ENCODE peak calls at places on chromosomes 6 and 20, in six cellular contexts. One of them, this sample, is unnamed.

GRCh38 chr20:10985536-10985935 is 311.7 kb upstream of the JAG1 start:
- DNase-seq in HepG2: no peak
- DNase-seq in GM12891: no peak
- DNase-seq in H1: no peak
- DNase-seq in GM12878: no peak
- DNase-seq in K562: no peak
- DNase-seq in this sample: no peak

GRCh38 chr20:12596863-12597262 is 411.9 kb upstream of the SPTLC3 start:
- DNase-seq in H1: no peak
- DNase-seq in GM12878: no peak
- DNase-seq in GM12891: no peak
- DNase-seq in HepG2: no peak
- DNase-seq in K562: no peak
- DNase-seq in this sample: no peak

GRCh38 chr6:43944908-43945777 is 175.1 kb downstream of the VEGFA start:
- DNase-seq in H1: no peak
- DNase-seq in HepG2: no peak
- DNase-seq in K562: no peak
- DNase-seq in GM12891: no peak
- DNase-seq in GM12878: no peak
- DNase-seq in this sample: no peak

GRCh38 chr20:36454664-36455427 is 86.5 kb upstream of the MYL9 start:
- DNase-seq in GM12878: no peak
- DNase-seq in K562: no peak
- DNase-seq in HepG2: peak; percentile 68
- DNase-seq in GM12891: no peak
- DNase-seq in H1: peak; percentile 54
- DNase-seq in this sample: no peak

GRCh38 chr6:15509335-15509933 is 153.4 kb downstream of the DTNBP1 start:
- DNase-seq in H1: no peak
- DNase-seq in GM12878: no peak
- DNase-seq in K562: peak; percentile 89
- DNase-seq in GM12891: no peak
- DNase-seq in HepG2: no peak
- DNase-seq in this sample: no peak

GRCh38 chr6:138038148-138038870 is 68.9 kb downstream of the PERP start:
- DNase-seq in H1: no peak
- DNase-seq in GM12891: no peak
- DNase-seq in HepG2: no peak
- DNase-seq in GM12878: peak; percentile 9
- DNase-seq in K562: no peak
- DNase-seq in this sample: no peak

GRCh38 chr6:3226422-3227362 is 761 bp downstream of the TUBB2B start:
- DNase-seq in H1: peak; percentile 64
- DNase-seq in GM12891: peak; percentile 57
- DNase-seq in GM12878: no peak
- DNase-seq in HepG2: no peak
- DNase-seq in K562: peak; percentile 64
- DNase-seq in this sample: peak; percentile 56

GRCh38 chr6:81241126-81241525 is 511.4 kb downstream of the TENT5A start:
- DNase-seq in H1: no peak
- DNase-seq in K562: no peak
- DNase-seq in GM12891: no peak
- DNase-seq in HepG2: no peak
- DNase-seq in GM12878: no peak
- DNase-seq in this sample: no peak

GRCh38 chr6:161890959-161891358 is 617.1 kb upstream of the AGPAT4 start:
- DNase-seq in H1: no peak
- DNase-seq in GM12891: no peak
- DNase-seq in K562: no peak
- DNase-seq in HepG2: no peak
- DNase-seq in GM12878: no peak
- DNase-seq in this sample: no peak

GRCh38 chr6:41824571-41825569 is 37.4 kb downstream of the TOMM6 start:
- DNase-seq in GM12891: no peak
- DNase-seq in H1: no peak
- DNase-seq in HepG2: no peak
- DNase-seq in K562: no peak
- DNase-seq in GM12878: no peak
- DNase-seq in this sample: no peak
- TF ChIP-seq POLR2AphosphoS5 in GM12891: no peak
- TF ChIP-seq POLR2AphosphoS5 in H1: no peak
- TF ChIP-seq POLR2AphosphoS5 in HepG2: no peak
- TF ChIP-seq POLR2AphosphoS5 in K562: no peak
- TF ChIP-seq POLR2AphosphoS5 in GM12878: no peak
- TF ChIP-seq POLR2AphosphoS5 in this sample: no peak

GRCh38 chr6:139546117-139546495 is 171.7 kb upstream of the CITED2 start:
- DNase-seq in GM12891: no peak
- DNase-seq in HepG2: no peak
- DNase-seq in GM12878: no peak
- DNase-seq in H1: no peak
- DNase-seq in K562: no peak
- DNase-seq in this sample: no peak

GRCh38 chr6:139545474-139546116 is 171.1 kb upstream of the CITED2 start:
- DNase-seq in GM12878: no peak
- DNase-seq in HepG2: no peak
- DNase-seq in GM12891: no peak
- DNase-seq in H1: no peak
- DNase-seq in K562: no peak
- DNase-seq in this sample: no peak

GRCh38 chr6:139544699-139545052 is 170.2 kb upstream of the CITED2 start:
- DNase-seq in GM12891: no peak
- DNase-seq in GM12878: no peak
- DNase-seq in K562: no peak
- DNase-seq in H1: no peak
- DNase-seq in HepG2: no peak
- DNase-seq in this sample: no peak

GRCh38 chr6:139549561-139550070 is 175.2 kb upstream of the CITED2 start:
- DNase-seq in GM12891: no peak
- DNase-seq in GM12878: no peak
- DNase-seq in K562: no peak
- DNase-seq in H1: no peak
- DNase-seq in HepG2: no peak
- DNase-seq in this sample: no peak

GRCh38 chr6:139547082-139547776 is 172.8 kb upstream of the CITED2 start:
- DNase-seq in HepG2: no peak
- DNase-seq in GM12878: no peak
- DNase-seq in GM12891: no peak
- DNase-seq in H1: no peak
- DNase-seq in K562: no peak
- DNase-seq in this sample: no peak
- TF ChIP-seq TAF1 in HepG2: no peak
- TF ChIP-seq TAF1 in GM12878: no peak
- TF ChIP-seq TAF1 in GM12891: no peak
- TF ChIP-seq TAF1 in H1: no peak
- TF ChIP-seq TAF1 in K562: no peak
- TF ChIP-seq TAF1 in this sample: no peak

GRCh38 chr6:131255434-131255833 is 120.2 kb downstream of the AKAP7 start:
- DNase-seq in H1: no peak
- DNase-seq in HepG2: no peak
- DNase-seq in K562: no peak
- DNase-seq in GM12891: no peak
- DNase-seq in GM12878: no peak
- DNase-seq in this sample: no peak

GRCh38 chr6:131251593-131252204 is 116.4 kb downstream of the AKAP7 start:
- DNase-seq in GM12878: no peak
- DNase-seq in HepG2: no peak
- DNase-seq in H1: no peak
- DNase-seq in K562: no peak
- DNase-seq in GM12891: no peak
- DNase-seq in this sample: no peak

GRCh38 chr6:131244942-131245341 is 109.7 kb downstream of the AKAP7 start:
- DNase-seq in HepG2: no peak
- DNase-seq in H1: no peak
- DNase-seq in GM12878: no peak
- DNase-seq in GM12891: no peak
- DNase-seq in K562: no peak
- DNase-seq in this sample: no peak

GRCh38 chr6:131255911-131256310 is 120.6 kb downstream of the AKAP7 start:
- DNase-seq in GM12878: no peak
- DNase-seq in H1: no peak
- DNase-seq in K562: no peak
- DNase-seq in GM12891: no peak
- DNase-seq in HepG2: no peak
- DNase-seq in this sample: no peak

DNA sequence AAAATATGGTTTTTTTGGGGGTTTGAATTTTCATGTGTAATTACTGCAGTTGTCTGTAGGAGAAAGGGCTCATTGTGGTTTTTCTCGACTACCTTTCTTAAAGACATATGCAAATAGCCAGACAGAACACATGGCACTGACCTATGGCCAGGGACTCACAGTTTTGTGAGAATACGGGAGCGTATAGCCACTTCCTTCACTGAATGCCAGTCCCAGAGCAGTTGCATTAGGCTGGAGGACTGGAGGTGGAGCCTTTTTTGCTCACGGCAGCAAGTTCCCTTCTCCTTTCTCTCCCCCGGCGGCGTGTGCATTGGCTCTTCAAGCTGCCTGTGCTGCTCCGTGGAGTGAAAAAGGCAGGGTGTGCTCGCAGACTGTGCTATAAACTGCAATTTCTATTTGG is 114.9 kb downstream of the AKAP7 start:
- DNase-seq in HepG2: no peak
- DNase-seq in GM12891: no peak
- DNase-seq in K562: no peak
- DNase-seq in GM12878: peak; percentile 1
- DNase-seq in H1: peak; percentile 54
- DNase-seq in this sample: no peak
- TF ChIP-seq POLR2AphosphoS5 in HepG2: no peak
- TF ChIP-seq POLR2AphosphoS5 in GM12891: no peak
- TF ChIP-seq POLR2AphosphoS5 in K562: no peak
- TF ChIP-seq POLR2AphosphoS5 in GM12878: no peak
- TF ChIP-seq POLR2AphosphoS5 in H1: no peak
- TF ChIP-seq POLR2AphosphoS5 in this sample: no peak

DNA sequence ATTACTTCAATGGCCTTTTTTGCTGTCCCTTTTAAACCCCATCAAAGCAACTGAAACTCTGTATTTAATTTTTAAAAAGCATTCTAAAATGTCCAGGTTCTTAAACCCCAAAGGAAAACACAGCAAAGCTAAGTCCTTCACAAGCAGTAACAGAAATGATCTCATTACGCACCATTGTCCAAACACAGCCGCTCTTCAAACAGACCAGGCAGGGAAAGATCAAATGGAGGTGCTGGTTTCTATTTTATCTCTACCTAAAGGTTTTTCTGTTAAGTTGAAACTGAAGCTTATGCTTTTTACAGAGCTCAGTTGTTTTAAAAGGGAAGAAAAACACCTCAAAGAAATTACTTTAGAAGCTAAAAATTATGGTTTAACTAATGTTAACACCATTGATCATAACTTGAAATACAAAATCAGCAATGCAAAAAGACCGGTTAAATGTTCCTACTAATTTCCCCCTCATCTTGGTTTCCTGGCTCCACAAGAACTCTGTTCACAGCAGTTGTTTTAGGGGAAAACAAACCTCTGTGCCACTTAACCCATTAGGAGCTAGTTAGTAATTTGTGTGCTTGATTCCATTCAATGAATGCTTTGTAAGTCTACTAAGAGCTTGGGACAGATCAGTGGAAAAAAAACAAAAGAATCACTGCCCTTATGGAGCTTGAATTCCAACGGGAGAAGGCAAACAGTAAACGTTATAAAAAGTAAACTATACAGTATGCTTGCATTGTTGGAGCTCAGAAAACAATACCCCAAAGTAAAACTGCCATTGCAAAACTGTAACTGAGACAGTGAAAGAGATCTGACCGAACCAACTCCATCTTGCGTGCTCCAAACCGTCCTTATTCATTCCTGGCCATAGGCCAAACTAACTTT is 87.4 kb downstream of the CD24 start:
- DNase-seq in K562: peak; percentile 26
- DNase-seq in GM12878: no peak
- DNase-seq in H1: no peak
- DNase-seq in GM12891: no peak
- DNase-seq in HepG2: peak; percentile 94
- DNase-seq in this sample: no peak
- TF ChIP-seq TAF1 in K562: no peak
- TF ChIP-seq TAF1 in GM12878: no peak
- TF ChIP-seq TAF1 in H1: no peak
- TF ChIP-seq TAF1 in GM12891: no peak
- TF ChIP-seq TAF1 in HepG2: no peak
- TF ChIP-seq TAF1 in this sample: no peak

GRCh38 chr6:75853796-75854195 is 104.8 kb downstream of the MYO6 start:
- DNase-seq in K562: no peak
- DNase-seq in GM12891: no peak
- DNase-seq in H1: no peak
- DNase-seq in GM12878: no peak
- DNase-seq in HepG2: no peak
- DNase-seq in this sample: no peak

GRCh38 chr6:75848274-75848673 is 99.2 kb downstream of the MYO6 start:
- DNase-seq in HepG2: no peak
- DNase-seq in K562: no peak
- DNase-seq in GM12891: no peak
- DNase-seq in GM12878: no peak
- DNase-seq in H1: no peak
- DNase-seq in this sample: no peak

GRCh38 chr6:75850026-75850385 is 101.0 kb downstream of the MYO6 start:
- DNase-seq in GM12878: no peak
- DNase-seq in GM12891: no peak
- DNase-seq in H1: no peak
- DNase-seq in K562: no peak
- DNase-seq in HepG2: no peak
- DNase-seq in this sample: no peak

GRCh38 chr6:75852721-75853120 is 103.7 kb downstream of the MYO6 start:
- DNase-seq in HepG2: no peak
- DNase-seq in GM12891: no peak
- DNase-seq in K562: no peak
- DNase-seq in H1: no peak
- DNase-seq in GM12878: no peak
- DNase-seq in this sample: no peak

GRCh38 chr6:75849329-75850025 is 100.4 kb downstream of the MYO6 start:
- DNase-seq in GM12891: no peak
- DNase-seq in GM12878: no peak
- DNase-seq in H1: no peak
- DNase-seq in HepG2: no peak
- DNase-seq in K562: no peak
- DNase-seq in this sample: no peak
- TF ChIP-seq POLR2AphosphoS5 in GM12891: no peak
- TF ChIP-seq POLR2AphosphoS5 in GM12878: no peak
- TF ChIP-seq POLR2AphosphoS5 in H1: no peak
- TF ChIP-seq POLR2AphosphoS5 in HepG2: no peak
- TF ChIP-seq POLR2AphosphoS5 in K562: no peak
- TF ChIP-seq POLR2AphosphoS5 in this sample: no peak

GRCh38 chr6:99350573-99350972 is 1.1 kb upstream of the FAXC start:
- DNase-seq in H1: peak; percentile 57
- DNase-seq in K562: no peak
- DNase-seq in GM12891: no peak
- DNase-seq in HepG2: no peak
- DNase-seq in GM12878: no peak
- DNase-seq in this sample: no peak

GRCh38 chr6:99348823-99349619 is 453 bp downstream of the FAXC start:
- DNase-seq in K562: no peak
- DNase-seq in GM12891: no peak
- DNase-seq in GM12878: no peak
- DNase-seq in HepG2: no peak
- DNase-seq in H1: peak; percentile 73
- DNase-seq in this sample: no peak

GRCh38 chr6:99348220-99348822 is 1.2 kb downstream of the FAXC start:
- DNase-seq in GM12878: no peak
- DNase-seq in GM12891: no peak
- DNase-seq in K562: no peak
- DNase-seq in H1: no peak
- DNase-seq in HepG2: no peak
- DNase-seq in this sample: no peak

GRCh38 chr6:99347804-99348203 is 1.7 kb downstream of the FAXC start:
- DNase-seq in HepG2: no peak
- DNase-seq in K562: no peak
- DNase-seq in GM12891: no peak
- DNase-seq in GM12878: no peak
- DNase-seq in H1: no peak
- DNase-seq in this sample: no peak

GRCh38 chr6:99349620-99350141 is at the start of gene FAXC:
- DNase-seq in GM12891: no peak
- DNase-seq in H1: peak; percentile 81
- DNase-seq in K562: peak; percentile 36
- DNase-seq in GM12878: no peak
- DNase-seq in HepG2: peak; percentile 9
- DNase-seq in this sample: peak; percentile 43
- TF ChIP-seq TAF1 in GM12891: no peak
- TF ChIP-seq TAF1 in H1: peak; percentile 87
- TF ChIP-seq TAF1 in K562: no peak
- TF ChIP-seq TAF1 in GM12878: no peak
- TF ChIP-seq TAF1 in HepG2: no peak
- TF ChIP-seq TAF1 in this sample: no peak